ENCODE peak calls at places on chromosomes 6 and 20, in seven cellular contexts. Q is GM10248, M is upper lobe of right lung, P is left ventricle myocardium inferior, I is RWPE1, F is WTC11, J is nephron progenitor cell. W is an unnamed sample.

GRCh38 chr20:5172903-5173463 is 46.2 kb downstream of the CDS2 start:
- DNase-seq in Q (no peak), M (no peak), P (no peak), I (no peak), F (no peak), J (no peak), W (no peak)

GRCh38 chr6:111591901-111592461 is 13.7 kb downstream of the TRAF3IP2 start:
- DNase-seq in Q (no peak), M (no peak), P (no peak), I (peak; percentile 66), F (no peak), J (no peak), W (no peak)

GRCh38 chr6:21634582-21634981 is 41.0 kb downstream of the SOX4 start:
- DNase-seq in Q (no peak), M (no peak), P (no peak), I (peak; percentile 81), F (no peak), J (no peak), W (peak; percentile 41)

GRCh38 chr6:19332806-19333460 is 504.2 kb upstream of the ID4 start:
- DNase-seq in Q (no peak), M (no peak), P (no peak), I (no peak), F (no peak), J (no peak), W (no peak)

GRCh38 chr6:112468359-112468758 is 121.2 kb downstream of the RFPL4B start:
- DNase-seq in Q (no peak), M (no peak), P (no peak), I (peak; percentile 20), F (no peak), J (no peak), W (no peak)

GRCh38 chr20:48042628-48043027 is 257.3 kb upstream of the SULF2 start:
- DNase-seq in Q (no peak), M (no peak), P (no peak), I (no peak), F (no peak), J (no peak), W (no peak)

GRCh38 chr20:50163570-50164317 is 10.2 kb upstream of the PEDS1 start:
- DNase-seq in Q (no peak), M (no peak), P (peak; percentile 59), I (no peak), F (no peak), J (no peak), W (peak; percentile 57)

GRCh38 chr6:31794294-31794865 is 1.2 kb downstream of the VARS1 start:
- DNase-seq in Q (peak; percentile 27), M (no peak), P (no peak), I (no peak), F (no peak), J (no peak), W (no peak)

GRCh38 chr6:82767037-82767436 is 298.6 kb downstream of the UBE3D start:
- DNase-seq in Q (no peak), M (no peak), P (no peak), I (no peak), F (peak; percentile 36), J (no peak), W (no peak)

GRCh38 chr6:5201271-5201670 is 59.5 kb downstream of the LYRM4 start:
- DNase-seq in Q (no peak), M (no peak), P (no peak), I (no peak), F (no peak), J (no peak), W (no peak)

GRCh38 chr6:166678426-166678825 is 51.4 kb upstream of the RPS6KA2 start:
- DNase-seq in Q (no peak), M (no peak), P (no peak), I (no peak), F (no peak), J (no peak), W (peak; percentile 73)

GRCh38 chr6:153960741-153961140 is 78.3 kb upstream of the OPRM1 start:
- DNase-seq in Q (no peak), M (no peak), P (no peak), I (no peak), F (no peak), J (no peak), W (no peak)

GRCh38 chr6:92779758-92780157 is 639.6 kb downstream of the EPHA7 start:
- DNase-seq in Q (no peak), M (no peak), P (no peak), I (peak; percentile 30), F (no peak), J (no peak), W (peak; percentile 1)

GRCh38 chr6:92777146-92777740 is 642.1 kb downstream of the EPHA7 start:
- DNase-seq in Q (peak; percentile 3), M (no peak), P (no peak), I (peak; percentile 20), F (no peak), J (no peak), W (no peak)
- TF ChIP-seq CTCF in Q (peak; percentile 33), M (peak; percentile 38), P (peak; percentile 58), I (peak; percentile 69), F (peak; percentile 49), J (peak; percentile 65), W (no peak)

GRCh38 chr6:144749263-144749662 is 464.1 kb downstream of the UTRN start:
- DNase-seq in Q (no peak), M (no peak), P (no peak), I (no peak), F (no peak), J (no peak), W (no peak)
- TF ChIP-seq CTCF in Q (no peak), M (no peak), P (no peak), I (no peak), F (no peak), J (no peak), W (no peak)

DNA sequence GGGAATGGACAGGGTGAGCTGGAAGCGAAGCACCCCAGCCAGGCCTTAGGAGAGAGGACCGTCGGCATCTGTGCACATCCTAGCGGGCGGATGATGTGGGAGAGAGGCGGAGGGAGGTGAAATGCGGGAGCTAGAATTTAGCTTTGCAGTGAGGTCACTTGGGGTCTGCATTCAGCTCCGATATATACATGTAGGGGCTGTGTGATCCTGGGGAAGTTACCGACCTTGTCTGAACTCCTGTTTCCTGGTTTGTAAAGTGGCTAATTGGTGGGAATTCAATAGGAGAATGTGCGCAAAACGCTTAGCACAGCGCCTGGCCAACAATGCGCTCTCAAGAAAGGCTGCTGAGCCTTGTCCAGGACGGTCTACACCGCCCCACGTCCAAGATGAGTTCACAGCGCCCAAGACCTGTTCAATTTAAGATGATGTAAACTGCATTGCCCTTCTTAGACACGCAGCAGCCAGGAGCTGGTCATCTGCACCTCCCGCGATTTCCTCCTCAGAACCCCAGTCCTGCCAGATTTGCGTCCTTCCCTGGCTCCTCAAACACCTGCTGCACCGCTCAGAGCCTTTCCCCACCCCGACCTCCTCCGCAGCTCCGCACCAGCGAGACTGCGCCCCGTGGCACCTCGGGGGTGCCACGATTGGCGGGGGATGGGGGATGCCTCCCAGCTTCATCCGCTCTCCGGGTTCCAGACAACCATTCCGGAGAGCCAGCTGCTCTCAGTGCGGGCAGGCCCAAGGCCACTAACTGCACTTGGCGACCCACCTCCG is 6.8 kb upstream of the TFAP2A start:
- DNase-seq in Q (peak; percentile 16), M (no peak), P (no peak), I (no peak), F (peak; percentile 41), J (peak; percentile 21), W (no peak)
- TF ChIP-seq CTCF in Q (no peak), M (no peak), P (no peak), I (no peak), F (no peak), J (no peak), W (no peak)

GRCh38 chr6:37732688-37733087 is 35.0 kb upstream of the MDGA1 start:
- DNase-seq in Q (no peak), M (no peak), P (no peak), I (no peak), F (peak; percentile 55), J (no peak), W (no peak)
- TF ChIP-seq CTCF in Q (no peak), M (no peak), P (no peak), I (no peak), F (peak; percentile 24), J (no peak), W (peak; percentile 18)

GRCh38 chr6:34274129-34274528 is 25.3 kb upstream of the SMIM29 start:
- DNase-seq in Q (no peak), M (no peak), P (no peak), I (no peak), F (no peak), J (no peak), W (no peak)

GRCh38 chr6:34273242-34273805 is 24.5 kb upstream of the SMIM29 start:
- DNase-seq in Q (peak; percentile 42), M (no peak), P (peak; percentile 52), I (no peak), F (no peak), J (no peak), W (peak; percentile 15)

GRCh38 chr6:34275128-34275804 is 26.5 kb upstream of the SMIM29 start:
- DNase-seq in Q (no peak), M (no peak), P (no peak), I (no peak), F (no peak), J (no peak), W (no peak)

GRCh38 chr6:34276191-34276590 is 27.4 kb upstream of the SMIM29 start:
- DNase-seq in Q (no peak), M (no peak), P (no peak), I (no peak), F (no peak), J (no peak), W (no peak)

GRCh38 chr6:34272022-34272926 is 23.5 kb upstream of the SMIM29 start:
- DNase-seq in Q (no peak), M (peak; percentile 69), P (peak; percentile 24), I (no peak), F (peak; percentile 29), J (no peak), W (no peak)
- TF ChIP-seq CTCF in Q (no peak), M (peak; percentile 6), P (no peak), I (no peak), F (no peak), J (no peak), W (no peak)

GRCh38 chr6:160042014-160042773 is 73.3 kb downstream of the IGF2R start:
- DNase-seq in Q (no peak), M (no peak), P (no peak), I (peak; percentile 89), F (no peak), J (no peak), W (no peak)

GRCh38 chr6:160040527-160041264 is 71.8 kb downstream of the IGF2R start:
- DNase-seq in Q (no peak), M (no peak), P (no peak), I (no peak), F (no peak), J (no peak), W (no peak)

GRCh38 chr6:160040055-160040454 is 71.2 kb downstream of the IGF2R start:
- DNase-seq in Q (no peak), M (no peak), P (no peak), I (no peak), F (no peak), J (no peak), W (no peak)

GRCh38 chr6:160042788-160043301 is 74.0 kb downstream of the IGF2R start:
- DNase-seq in Q (no peak), M (no peak), P (no peak), I (peak; percentile 63), F (no peak), J (no peak), W (peak; percentile 25)

DNA sequence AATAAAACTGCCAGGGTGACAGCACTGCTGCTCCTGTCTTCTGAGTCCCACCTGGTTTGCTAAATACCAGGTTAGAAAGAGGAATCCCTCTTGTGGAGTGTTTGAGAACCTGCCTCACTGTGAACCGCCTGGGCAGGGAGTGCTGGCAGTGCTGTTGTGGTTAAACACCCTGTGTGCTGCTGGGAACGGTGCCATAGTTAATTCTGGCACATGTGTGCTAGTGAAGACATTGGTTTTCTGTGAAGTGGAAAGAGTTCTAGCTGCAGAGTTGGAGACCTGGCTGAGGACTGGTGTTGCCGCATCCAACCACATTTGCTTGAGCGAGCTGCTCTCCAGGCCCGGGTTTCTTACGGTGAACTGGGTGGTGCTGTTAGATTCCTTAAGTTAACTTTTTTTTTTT is 72.7 kb downstream of the IGF2R start:
- DNase-seq in Q (no peak), M (peak; percentile 80), P (peak; percentile 53), I (peak; percentile 55), F (no peak), J (no peak), W (peak; percentile 41)
- TF ChIP-seq CTCF in Q (no peak), M (peak; percentile 25), P (peak; percentile 59), I (peak; percentile 62), F (no peak), J (no peak), W (no peak)